ENCODE peak calls at places on chromosomes 13 and 19, in four cellular contexts. V, A, Z and G are unnamed samples.

GRCh38 chr13:23695711-23696512 is 125.7 kb downstream of the TNFRSF19 start:
- DNase-seq in A (no peak), V (peak), Z (no peak), G (no peak)

GRCh38 chr13:74919914-74920313 is 562.1 kb downstream of the TBC1D4 start:
- DNase-seq in A (no peak), V (no peak), Z (no peak), G (no peak)

GRCh38 chr13:20128459-20128927 is 32.4 kb downstream of the GJA3 start:
- DNase-seq in V (no peak), Z (no peak), A (no peak), G (no peak)

GRCh38 chr13:94658926-94659649 is 53.3 kb downstream of the SOX21 start:
- DNase-seq in V (no peak), Z (no peak), A (no peak), G (peak)

GRCh38 chr19:1135454-1135853 is 31.7 kb downstream of the GPX4 start:
- DNase-seq in V (no peak), Z (no peak), A (no peak), G (no peak)

GRCh38 chr19:38337360-38337653 is 1.7 kb downstream of the CATSPERG start:
- DNase-seq in A (no peak), Z (no peak), V (no peak), G (no peak)

GRCh38 chr19:632228-633067 is 889 bp downstream of the POLRMT start:
- DNase-seq in Z (peak), A (no peak), V (no peak), G (peak)

GRCh38 chr19:15463865-15464371 is 426 bp downstream of the RASAL3 start:
- DNase-seq in V (no peak), Z (no peak), A (no peak), G (no peak)

GRCh38 chr13:100715604-100716003 is 41.0 kb upstream of the TMTC4 start:
- DNase-seq in Z (no peak), V (no peak), A (no peak), G (no peak)

GRCh38 chr19:6963937-6964336 is 57.3 kb downstream of the MBD3L2B start:
- DNase-seq in Z (no peak), V (no peak), A (no peak), G (no peak)

GRCh38 chr19:38892841-38893240 is 6.6 kb downstream of the SIRT2 start:
- DNase-seq in Z (no peak), V (no peak), A (no peak), G (no peak)

GRCh38 chr19:39139305-39140194 is 14.0 kb downstream of the PAK4 start:
- DNase-seq in A (no peak), Z (no peak), V (no peak), G (no peak)

GRCh38 chr19:35643255-35644205 is 2.0 kb downstream of the ETV2 start:
- DNase-seq in V (peak), A (no peak), Z (peak), G (peak)

GRCh38 chr13:59230484-59231264 is 933.1 kb downstream of the DIAPH3 start:
- DNase-seq in Z (no peak), V (no peak), A (no peak), G (no peak)

GRCh38 chr13:102881819-102882686 is 36.2 kb downstream of the ERCC5 start:
- DNase-seq in A (no peak), V (no peak), Z (no peak), G (no peak)

GRCh38 chr13:52399708-52400107 is 6.3 kb downstream of the THSD1 start:
- DNase-seq in A (no peak), Z (peak), V (no peak), G (peak)

GRCh38 chr13:52393572-52394357 is 12.2 kb downstream of the THSD1 start:
- DNase-seq in A (no peak), Z (no peak), V (no peak), G (no peak)

GRCh38 chr13:52395704-52396103 is 10.3 kb downstream of the THSD1 start:
- DNase-seq in Z (no peak), V (no peak), A (no peak), G (no peak)

GRCh38 chr13:52399037-52399436 is 6.9 kb downstream of the THSD1 start:
- DNase-seq in V (no peak), A (no peak), Z (no peak), G (no peak)
- H3K4me3 ChIP-seq in V (no peak), A (no peak), Z (no peak), G (no peak)

GRCh38 chr19:49807888-49808675 is 5.0 kb downstream of the FUZ start:
- DNase-seq in V (no peak), Z (no peak), A (no peak), G (no peak)

GRCh38 chr19:49811328-49811727 is 1.8 kb downstream of the FUZ start:
- DNase-seq in Z (no peak), A (no peak), V (no peak), G (no peak)

GRCh38 chr19:49808762-49809154 is 4.3 kb downstream of the FUZ start:
- DNase-seq in Z (peak), A (no peak), V (peak), G (peak)

GRCh38 chr19:49809987-49810389 is 3.1 kb downstream of the FUZ start:
- DNase-seq in A (no peak), V (no peak), Z (no peak), G (no peak)

GRCh38 chr19:49809155-49809986 is 3.7 kb downstream of the FUZ start:
- DNase-seq in Z (no peak), A (no peak), V (peak), G (no peak)
- TF ChIP-seq CTCF in Z (no peak), A (no peak), V (peak), G (no peak)

DNA sequence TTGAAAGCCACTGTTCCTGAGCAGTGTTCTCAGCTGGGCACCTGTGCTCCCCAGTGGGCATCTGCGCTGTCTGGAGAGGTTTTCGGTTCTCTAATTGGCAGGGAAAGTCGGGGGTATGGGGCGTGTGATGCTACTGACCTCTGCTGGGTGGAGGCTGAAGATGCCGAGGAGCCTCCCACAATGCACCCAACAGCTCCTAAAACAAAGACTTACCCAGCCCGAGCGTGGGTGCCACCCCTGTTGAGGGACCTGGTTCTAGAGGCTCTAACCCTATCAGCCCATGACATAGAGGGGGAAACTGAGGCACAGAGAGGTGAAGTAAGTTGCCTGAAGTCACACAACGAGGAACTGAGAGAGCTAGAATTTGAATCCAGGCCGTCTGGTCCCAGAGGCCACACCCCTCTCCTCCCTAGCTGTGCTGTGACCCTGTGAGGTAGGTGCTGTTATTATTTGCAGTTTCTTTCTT is 2.3 kb downstream of the SPACA4 start:
- DNase-seq in A (no peak), V (no peak), Z (peak), G (peak)
- H3K4me3 ChIP-seq in A (no peak), V (no peak), Z (no peak), G (no peak)

GRCh38 chr19:58218899-58219298 is 9.8 kb upstream of the ZNF544 start:
- DNase-seq in V (no peak), A (no peak), Z (peak), G (peak)
- TF ChIP-seq CTCF in V (no peak), A (peak), Z (peak), G (peak)

GRCh38 chr13:37869506-37869755 is 141 bp downstream of the TRPC4 start:
- DNase-seq in V (no peak), Z (no peak), A (no peak), G (peak)

GRCh38 chr13:37870489-37870845 is 895 bp upstream of the TRPC4 start:
- DNase-seq in A (no peak), Z (no peak), V (no peak), G (no peak)

GRCh38 chr13:37869756-37870488 is at the start of gene TRPC4:
- DNase-seq in A (peak), Z (peak), V (peak), G (peak)

GRCh38 chr13:37868691-37869505 is 674 bp downstream of the TRPC4 start:
- DNase-seq in A (no peak), Z (peak), V (no peak), G (peak)

DNA sequence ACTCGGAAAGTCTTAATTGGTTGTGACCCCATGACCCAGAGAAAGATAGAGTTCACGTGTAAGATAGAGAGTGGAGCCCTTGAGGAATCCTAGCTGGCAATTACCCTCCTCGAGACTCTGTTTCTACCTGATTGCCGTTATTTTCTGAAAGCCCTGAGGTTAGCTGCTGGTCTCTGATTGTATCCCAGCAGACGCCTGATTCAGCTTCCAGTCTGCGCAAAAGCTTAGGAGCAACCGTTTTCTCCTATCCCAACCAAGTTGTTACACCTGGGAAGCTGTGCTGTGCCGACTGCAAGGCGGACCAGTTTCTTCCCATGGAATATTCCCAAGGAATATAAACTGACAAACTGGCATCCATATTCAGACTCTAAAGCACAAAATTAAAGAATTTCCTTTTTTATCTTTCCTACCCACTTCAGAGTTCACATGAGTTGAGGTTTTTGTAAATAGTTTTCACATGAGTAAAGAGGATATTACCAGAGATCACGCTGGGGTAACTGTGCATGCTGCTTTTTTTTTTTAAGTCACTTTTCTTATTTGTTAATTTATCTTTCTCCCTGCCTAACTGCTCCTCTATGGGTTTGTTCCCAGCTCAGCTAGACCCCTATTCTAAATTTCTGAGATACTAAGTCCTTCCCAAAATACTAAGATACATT is 1.5 kb upstream of the TRPC4 start:
- DNase-seq in A (peak), Z (peak), V (no peak), G (peak)
- H3K4me3 ChIP-seq in A (peak), Z (peak), V (no peak), G (no peak)

GRCh38 chr19:11721681-11722080 is 17.1 kb downstream of the ZNF823 start:
- DNase-seq in V (no peak), A (no peak), Z (no peak), G (no peak)
- TF ChIP-seq CTCF in V (no peak), A (no peak), Z (no peak), G (no peak)

DNA sequence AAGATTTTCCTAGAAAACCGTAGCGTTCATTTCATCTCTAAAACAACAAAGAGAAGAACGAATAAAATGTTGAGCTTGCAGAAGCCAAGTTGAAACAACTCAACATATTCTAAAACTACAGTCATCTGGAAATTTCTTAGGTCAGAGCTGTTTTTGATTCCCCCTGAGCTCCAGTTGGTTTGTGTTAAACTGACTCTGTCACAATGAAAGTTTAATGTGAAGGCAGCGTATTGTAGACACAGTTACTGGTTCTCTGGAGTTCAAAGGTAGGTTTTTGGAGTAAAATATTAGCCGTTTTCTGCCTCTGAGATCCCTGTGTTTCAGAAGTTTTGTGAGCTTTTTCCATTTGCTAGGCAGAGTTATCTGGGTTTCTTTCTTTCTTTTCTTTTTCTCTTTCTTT is 2.2 kb downstream of the ARHGEF7 start:
- DNase-seq in Z (no peak), A (no peak), V (no peak), G (peak)
- H3K4me3 ChIP-seq in Z (no peak), A (no peak), V (no peak), G (no peak)

GRCh38 chr19:37329686-37330085 is 41.2 kb upstream of the ZNF527 start:
- DNase-seq in V (no peak), A (no peak), Z (peak), G (peak)
- TF ChIP-seq CTCF in V (no peak), A (no peak), Z (no peak), G (peak)

DNA sequence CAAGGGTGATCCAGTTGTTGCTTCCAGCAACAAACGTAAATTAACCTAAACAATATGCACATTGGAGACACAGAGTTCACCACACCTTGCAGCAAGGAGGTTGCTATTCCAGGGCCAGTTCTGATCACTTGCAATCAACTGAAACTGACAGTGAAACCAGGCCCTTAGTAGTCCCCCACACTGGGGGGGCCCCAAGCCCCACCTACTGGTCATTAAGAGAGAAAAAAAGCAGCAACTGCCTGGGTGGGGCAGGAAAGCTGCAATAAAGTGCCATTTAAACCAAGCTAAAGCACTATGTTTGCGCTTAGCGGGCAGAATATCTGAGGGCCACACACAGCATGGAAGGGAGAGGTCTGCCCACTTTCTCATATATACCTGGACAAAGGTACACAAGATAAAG is 51.5 kb downstream of the ATP7B start:
- DNase-seq in Z (no peak), V (no peak), A (no peak), G (no peak)
- H3K4me3 ChIP-seq in Z (no peak), V (no peak), A (no peak), G (no peak)